ENCODE peak calls at places on chromosomes 3 and 15, in four cellular contexts. One of them, this sample, is unnamed.

GRCh38 chr15:80087104-80087503 is 27.6 kb downstream of the ZFAND6 start:
- DNase-seq in adrenal gland: no peak
- DNase-seq in GM23248: no peak
- DNase-seq in PC-9: no peak
- DNase-seq in this sample: no peak

GRCh38 chr15:81107889-81108288 is 26.2 kb upstream of the CFAP161 start:
- DNase-seq in PC-9: no peak
- DNase-seq in adrenal gland: no peak
- DNase-seq in GM23248: no peak
- DNase-seq in this sample: no peak

GRCh38 chr15:90828111-90828510 is 40.3 kb upstream of the FURIN start:
- DNase-seq in adrenal gland: no peak
- DNase-seq in PC-9: no peak
- DNase-seq in GM23248: no peak
- DNase-seq in this sample: no peak

GRCh38 chr3:18279338-18279737 is 145.8 kb downstream of the SATB1 start:
- DNase-seq in PC-9: no peak
- DNase-seq in adrenal gland: no peak
- DNase-seq in GM23248: no peak
- DNase-seq in this sample: no peak

GRCh38 chr3:20849975-20850374 is 664.0 kb upstream of the SGO1 start:
- DNase-seq in adrenal gland: no peak
- DNase-seq in GM23248: no peak
- DNase-seq in PC-9: no peak
- DNase-seq in this sample: no peak

GRCh38 chr3:163779396-163780344 is 1298.6 kb downstream of the SI start:
- DNase-seq in PC-9: no peak
- DNase-seq in GM23248: no peak
- DNase-seq in adrenal gland: no peak
- DNase-seq in this sample: no peak

GRCh38 chr3:54104084-54104483 is 18.3 kb upstream of the CACNA2D3 start:
- DNase-seq in GM23248: no peak
- DNase-seq in adrenal gland: no peak
- DNase-seq in PC-9: no peak
- DNase-seq in this sample: no peak

GRCh38 chr3:126852536-126852935 is 130.4 kb upstream of the PLXNA1 start:
- DNase-seq in GM23248: no peak
- DNase-seq in adrenal gland: no peak
- DNase-seq in PC-9: no peak
- DNase-seq in this sample: peak

GRCh38 chr15:34812369-34812768 is 17.0 kb upstream of the ACTC1 start:
- DNase-seq in GM23248: peak
- DNase-seq in adrenal gland: no peak
- DNase-seq in PC-9: no peak
- DNase-seq in this sample: no peak

GRCh38 chr3:174325834-174326705 is 533.1 kb upstream of the NAALADL2 start:
- DNase-seq in GM23248: peak
- DNase-seq in adrenal gland: no peak
- DNase-seq in PC-9: no peak
- DNase-seq in this sample: no peak

GRCh38 chr3:111748132-111748531 is 110.9 kb upstream of the PHLDB2 start:
- DNase-seq in GM23248: no peak
- DNase-seq in adrenal gland: no peak
- DNase-seq in PC-9: no peak
- DNase-seq in this sample: no peak

GRCh38 chr3:21750291-21750690 is 719 bp downstream of the ZNF385D start:
- DNase-seq in adrenal gland: no peak
- DNase-seq in PC-9: no peak
- DNase-seq in GM23248: peak
- DNase-seq in this sample: no peak

GRCh38 chr3:32022947-32023346 is 41.4 kb downstream of the ZNF860 start:
- DNase-seq in PC-9: no peak
- DNase-seq in GM23248: no peak
- DNase-seq in adrenal gland: no peak
- DNase-seq in this sample: no peak

GRCh38 chr3:136193273-136194043 is 2.7 kb downstream of the MSL2 start:
- DNase-seq in GM23248: peak
- DNase-seq in adrenal gland: no peak
- DNase-seq in PC-9: no peak
- DNase-seq in this sample: no peak

GRCh38 chr3:187015903-187016638 is 85.7 kb downstream of the ST6GAL1 start:
- DNase-seq in GM23248: no peak
- DNase-seq in PC-9: no peak
- DNase-seq in adrenal gland: peak
- DNase-seq in this sample: no peak

GRCh38 chr3:48504051-48504946 is at the start of gene SHISA5:
- DNase-seq in GM23248: peak
- DNase-seq in adrenal gland: peak
- DNase-seq in PC-9: peak
- DNase-seq in this sample: peak

GRCh38 chr15:77632760-77633133 is at the start of gene LINGO1:
- DNase-seq in GM23248: peak
- DNase-seq in adrenal gland: no peak
- DNase-seq in PC-9: no peak
- DNase-seq in this sample: no peak
- H3K4me3 ChIP-seq in GM23248: peak
- H3K4me3 ChIP-seq in adrenal gland: no peak
- H3K4me3 ChIP-seq in PC-9: peak
- H3K4me3 ChIP-seq in this sample: peak

GRCh38 chr15:73015493-73015892 is 36.8 kb upstream of the NEO1 start:
- DNase-seq in PC-9: no peak
- DNase-seq in adrenal gland: no peak
- DNase-seq in GM23248: no peak
- DNase-seq in this sample: no peak
- H3K4me3 ChIP-seq in PC-9: no peak
- H3K4me3 ChIP-seq in adrenal gland: no peak
- H3K4me3 ChIP-seq in GM23248: no peak
- H3K4me3 ChIP-seq in this sample: no peak

DNA sequence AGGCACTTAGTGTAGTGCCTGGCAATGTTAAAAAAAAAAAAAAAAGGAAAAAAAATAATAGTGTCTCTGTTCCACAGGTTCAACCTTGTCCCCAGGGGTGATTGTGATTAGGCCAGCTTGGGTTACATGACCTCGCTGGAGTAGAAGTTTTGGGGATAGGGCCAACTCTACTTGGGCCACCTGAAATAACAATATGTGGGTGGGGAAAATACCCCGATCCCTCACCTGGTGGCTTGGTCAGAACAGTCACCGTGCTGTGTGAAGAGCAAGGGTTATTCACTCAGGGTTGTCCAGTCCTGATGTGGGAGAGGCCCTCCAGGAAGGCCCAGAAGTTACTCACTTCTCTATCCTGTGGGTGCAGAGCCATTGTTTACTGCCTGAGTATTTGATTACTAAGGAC is 19.5 kb downstream of the XYLB start:
- DNase-seq in adrenal gland: no peak
- DNase-seq in GM23248: no peak
- DNase-seq in PC-9: no peak
- DNase-seq in this sample: no peak
- H3K4me3 ChIP-seq in adrenal gland: no peak
- H3K4me3 ChIP-seq in GM23248: no peak
- H3K4me3 ChIP-seq in PC-9: no peak
- H3K4me3 ChIP-seq in this sample: no peak

DNA sequence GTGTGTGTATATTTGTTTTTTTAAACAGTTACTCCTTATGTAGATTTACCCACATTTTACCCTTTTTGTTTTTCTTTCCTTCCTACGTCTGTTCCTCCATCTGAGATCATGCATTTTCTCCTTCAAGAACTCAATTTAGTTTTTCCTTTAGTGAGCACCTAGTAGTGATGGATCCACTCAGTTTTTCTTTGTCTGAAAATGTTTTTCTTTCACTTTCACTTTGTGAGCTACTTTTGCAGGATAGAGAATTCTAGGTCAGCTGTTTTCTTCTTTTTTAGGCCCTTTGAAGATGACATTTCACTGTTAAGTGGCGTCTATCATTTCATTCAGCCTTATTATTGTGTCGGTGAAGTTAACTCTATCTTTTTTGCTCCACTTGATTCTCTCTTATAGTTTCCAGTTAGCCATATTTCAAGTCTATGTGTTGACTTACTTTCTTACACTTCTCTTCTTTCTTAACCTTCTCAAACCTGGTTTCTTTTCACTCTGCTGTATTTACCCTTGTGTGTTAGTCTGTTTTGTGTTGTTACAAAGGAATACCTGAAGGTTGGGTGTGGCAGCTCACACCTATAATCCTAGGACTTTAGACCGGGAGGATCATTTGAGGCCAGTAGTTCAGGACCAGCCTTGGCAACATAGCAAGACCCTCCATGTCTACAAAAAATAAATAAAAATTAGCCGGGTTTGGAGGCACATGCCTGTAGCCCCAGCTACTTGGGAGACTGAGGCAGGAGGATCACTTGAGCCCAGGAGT is 55.8 kb downstream of the PRKCI start:
- DNase-seq in adrenal gland: no peak
- DNase-seq in GM23248: no peak
- DNase-seq in PC-9: no peak
- DNase-seq in this sample: no peak
- H3K4me3 ChIP-seq in adrenal gland: no peak
- H3K4me3 ChIP-seq in GM23248: no peak
- H3K4me3 ChIP-seq in PC-9: no peak
- H3K4me3 ChIP-seq in this sample: no peak

DNA sequence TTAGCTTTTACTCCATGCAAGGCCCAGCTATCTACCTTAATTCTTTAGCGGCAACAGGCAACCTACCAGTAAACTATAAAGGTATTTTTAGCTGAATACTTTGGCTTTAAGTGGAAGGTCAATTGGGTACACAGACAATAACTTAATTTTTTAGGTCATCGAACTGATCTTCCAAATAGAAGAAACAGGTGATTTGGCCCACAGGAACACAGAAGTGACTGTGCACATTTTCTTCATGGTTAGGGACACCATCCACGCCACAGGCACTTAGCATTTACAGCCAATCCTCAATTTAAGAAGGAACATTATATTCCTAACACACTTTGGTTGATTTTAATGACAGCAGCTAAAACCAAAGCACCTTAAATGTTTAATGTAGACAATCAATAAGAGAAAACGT is 1.9 kb downstream of the ARPP19 start:
- DNase-seq in PC-9: no peak
- DNase-seq in adrenal gland: no peak
- DNase-seq in GM23248: no peak
- DNase-seq in this sample: peak
- H3K4me3 ChIP-seq in PC-9: peak
- H3K4me3 ChIP-seq in adrenal gland: no peak
- H3K4me3 ChIP-seq in GM23248: peak
- H3K4me3 ChIP-seq in this sample: no peak

GRCh38 chr15:85329561-85330421 is 50.6 kb upstream of the AKAP13 start:
- DNase-seq in adrenal gland: peak
- DNase-seq in PC-9: no peak
- DNase-seq in GM23248: peak
- DNase-seq in this sample: peak
- H3K4me3 ChIP-seq in adrenal gland: peak
- H3K4me3 ChIP-seq in PC-9: peak
- H3K4me3 ChIP-seq in GM23248: peak
- H3K4me3 ChIP-seq in this sample: peak

DNA sequence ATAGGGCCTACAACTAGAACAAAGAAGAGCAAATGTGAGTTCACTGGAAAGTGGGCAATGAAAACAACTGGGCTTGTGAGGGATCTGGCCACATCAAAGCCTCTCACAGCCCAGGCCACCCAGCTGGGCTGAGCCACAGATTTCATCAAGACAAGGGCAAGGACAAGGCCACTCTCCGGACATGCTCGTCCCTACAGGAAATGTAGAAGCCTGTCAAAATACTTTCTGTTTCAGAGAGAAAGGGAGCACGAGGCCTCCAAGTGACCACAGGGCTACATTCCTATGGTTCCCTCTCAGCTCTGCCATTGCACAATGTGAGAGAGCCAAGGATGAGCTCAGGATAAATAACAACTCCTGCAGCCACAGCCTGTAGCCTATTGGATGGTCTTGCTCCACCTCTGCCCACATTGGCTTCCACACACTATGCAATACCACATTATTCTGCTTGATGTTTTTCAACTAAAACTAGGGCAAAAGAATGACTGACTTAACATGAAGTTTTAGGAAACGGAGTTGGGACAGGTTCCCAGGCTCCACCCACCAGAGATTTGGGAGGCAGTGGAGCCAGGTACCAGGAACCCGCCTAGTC is 12.1 kb downstream of the TBC1D2B start:
- DNase-seq in PC-9: peak
- DNase-seq in adrenal gland: peak
- DNase-seq in GM23248: peak
- DNase-seq in this sample: peak
- H3K4me3 ChIP-seq in PC-9: no peak
- H3K4me3 ChIP-seq in adrenal gland: no peak
- H3K4me3 ChIP-seq in GM23248: peak
- H3K4me3 ChIP-seq in this sample: no peak

DNA sequence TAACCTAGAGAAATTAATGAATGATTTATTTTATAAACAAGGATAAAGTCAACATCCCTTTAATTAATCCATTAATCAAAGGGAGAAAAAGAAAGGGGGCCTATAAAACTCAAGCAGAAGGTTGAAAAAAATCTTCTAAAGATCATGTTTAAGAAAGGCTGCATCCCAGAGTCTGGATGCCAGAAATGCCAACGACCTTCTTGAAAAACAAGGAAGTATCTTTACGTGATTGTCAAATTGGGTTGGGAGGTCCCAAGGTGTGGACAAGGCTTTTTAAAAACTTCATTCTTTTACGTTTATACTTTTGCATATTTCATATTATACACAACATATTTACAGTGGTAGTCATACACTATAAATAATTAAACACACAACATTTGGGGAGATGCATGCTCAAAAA is 1.6 kb downstream of the GOLGB1 start:
- DNase-seq in adrenal gland: no peak
- DNase-seq in GM23248: peak
- DNase-seq in PC-9: no peak
- DNase-seq in this sample: no peak
- H3K4me3 ChIP-seq in adrenal gland: no peak
- H3K4me3 ChIP-seq in GM23248: peak
- H3K4me3 ChIP-seq in PC-9: peak
- H3K4me3 ChIP-seq in this sample: peak